ENCODE peak calls at places on chromosomes 7 and 10, in six cellular contexts. Y is IMR-90, M is trophoblast cell, P is H9, E is H1, S is mesenchymal stem cell. K is an unnamed sample. For H3K4me1, the result is how much of the 10 kb centered on the place peaks cover.

GRCh38 chr10:51846856-51847506 is 147.6 kb upstream of the CSTF2T start:
- DNase-seq in M (no peak), P (no peak), S (no peak), Y (no peak), E (no peak), K (no peak)

GRCh38 chr7:44540592-44541027 is 520 bp downstream of the NPC1L1 start:
- DNase-seq in P (no peak), Y (no peak), M (no peak), E (no peak), S (no peak), K (no peak)

GRCh38 chr7:117349545-117349944 is 26.7 kb upstream of the WNT2 start:
- DNase-seq in Y (no peak), E (no peak), S (no peak), M (no peak), P (no peak), K (no peak)

GRCh38 chr10:10782603-10783002 is 235.1 kb upstream of the CELF2 start:
- DNase-seq in Y (peak), M (no peak), E (no peak), P (no peak), S (peak), K (no peak)

GRCh38 chr7:107394301-107394700 is 75.6 kb upstream of the GPR22 start:
- DNase-seq in E (no peak), Y (no peak), S (peak), M (no peak), P (no peak), K (no peak)

GRCh38 chr10:31148955-31149354 is 117.3 kb upstream of the ZNF438 start:
- DNase-seq in M (no peak), E (no peak), Y (no peak), P (no peak), S (no peak), K (no peak)

GRCh38 chr7:66957595-66958290 is 36.7 kb downstream of the TMEM248 start:
- DNase-seq in S (no peak), Y (no peak), M (no peak), P (no peak), E (no peak), K (no peak)

GRCh38 chr7:155594961-155595366 is 48.6 kb upstream of the CNPY1 start:
- DNase-seq in M (no peak), Y (no peak), S (no peak), E (no peak), P (peak), K (no peak)

GRCh38 chr7:27128776-27129728 is 1.5 kb downstream of the HOXA4 start:
- DNase-seq in E (peak), M (no peak), S (no peak), P (no peak), Y (no peak), K (no peak)
- H2AFZ ChIP-seq in E (no peak), M (no peak), S (no peak), P (no peak), Y (peak), K (no peak)

GRCh38 chr10:839550-840205 is 91.8 kb downstream of the LARP4B start:
- DNase-seq in E (no peak), P (no peak), M (no peak), Y (no peak), S (no peak), K (no peak)
- H4K91ac ChIP-seq in E (no peak), P (no peak), M (no peak), Y (no peak), S (no peak), K (no peak)

GRCh38 chr10:70455213-70455630 is 13.7 kb upstream of the NODAL start:
- DNase-seq in P (peak), S (no peak), Y (no peak), E (peak), M (peak), K (no peak)
- H3K4me1 ChIP-seq in P (under half), S (under half), Y (under half), E (under half), M (under half), K (under half)

GRCh38 chr7:1586126-1586826 is 16.4 kb upstream of the PSMG3 start:
- DNase-seq in S (no peak), E (no peak), M (no peak), P (no peak), Y (no peak), K (no peak)
- H2AFZ ChIP-seq in S (no peak), E (no peak), M (no peak), P (no peak), Y (no peak), K (no peak)

GRCh38 chr10:85645851-85646250 is 720.7 kb downstream of the GRID1 start:
- DNase-seq in M (no peak), Y (no peak), P (no peak), E (no peak), S (no peak), K (no peak)
- H4K91ac ChIP-seq in M (no peak), Y (no peak), P (no peak), E (no peak), S (peak), K (no peak)

GRCh38 chr10:132850246-132850645 is 64.3 kb upstream of the NKX6-2 start:
- DNase-seq in E (no peak), S (no peak), P (peak), M (no peak), Y (no peak), K (no peak)

GRCh38 chr10:132850896-132851295 is 64.9 kb upstream of the NKX6-2 start:
- DNase-seq in S (no peak), M (no peak), P (peak), Y (no peak), E (no peak), K (no peak)

GRCh38 chr10:132848951-132849545 is 63.1 kb upstream of the NKX6-2 start:
- DNase-seq in M (no peak), Y (no peak), S (no peak), P (peak), E (no peak), K (no peak)

GRCh38 chr10:132848306-132848705 is 62.4 kb upstream of the NKX6-2 start:
- DNase-seq in M (no peak), Y (no peak), S (no peak), P (peak), E (no peak), K (no peak)

GRCh38 chr10:132849546-132850031 is 63.6 kb upstream of the NKX6-2 start:
- DNase-seq in E (no peak), M (no peak), P (peak), S (no peak), Y (no peak), K (no peak)
- H3K4me1 ChIP-seq in E (under half), M (under half), P (under half), S (under half), Y (under half), K (under half)

DNA sequence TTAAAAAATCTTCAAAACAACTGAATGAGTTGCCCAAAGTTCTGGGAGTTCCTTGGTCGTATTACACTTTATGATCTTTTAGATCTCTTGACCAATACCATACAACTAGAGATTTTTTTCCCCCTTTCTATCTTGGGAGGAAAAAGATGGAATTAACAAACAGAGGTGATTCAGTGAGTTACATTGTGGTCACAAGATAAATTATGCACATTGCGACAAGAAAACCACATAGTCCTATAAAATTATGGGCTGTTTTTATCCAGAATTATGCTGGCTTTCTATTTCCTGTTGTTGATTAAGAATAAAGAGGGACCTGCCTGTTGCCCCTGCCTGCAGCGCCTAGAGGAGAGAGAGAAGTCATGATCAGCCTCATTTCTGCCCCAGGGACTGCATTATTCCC is 8.2 kb upstream of the SGPL1 start:
- DNase-seq in P (no peak), Y (no peak), E (no peak), S (no peak), M (no peak), K (no peak)
- H2AFZ ChIP-seq in P (no peak), Y (no peak), E (no peak), S (no peak), M (no peak), K (no peak)

K was measured in neuronal stem cell.